ENCODE peak calls at places on chromosomes 13 and 19, in four cellular contexts. G, F, K and Z are unnamed samples.

GRCh38 chr13:100941377-100941776 is 266.8 kb upstream of the TMTC4 start:
- DNase-seq in G (no peak), F (no peak), K (no peak), Z (no peak)

GRCh38 chr13:75566658-75567057 is 17.1 kb downstream of the UCHL3 start:
- DNase-seq in G (no peak), F (no peak), K (no peak), Z (peak)

GRCh38 chr13:103130681-103131210 is 64.5 kb upstream of the SLC10A2 start:
- DNase-seq in G (no peak), F (no peak), K (no peak), Z (no peak)

GRCh38 chr13:24251525-24251924 is 57.9 kb upstream of the C1QTNF9 start:
- DNase-seq in G (no peak), F (no peak), K (no peak), Z (no peak)

GRCh38 chr19:55616395-55616875 is 7.9 kb downstream of the ZNF784 start:
- DNase-seq in G (no peak), F (no peak), K (no peak), Z (no peak)

GRCh38 chr19:58007285-58007684 is 4.7 kb upstream of the ZNF606 start:
- DNase-seq in G (no peak), F (no peak), K (no peak), Z (peak)

GRCh38 chr19:40249781-40250180 is 23.3 kb upstream of the CCNP start:
- DNase-seq in G (no peak), F (no peak), K (no peak), Z (no peak)

GRCh38 chr13:27423333-27423732 is 1.1 kb upstream of the GTF3A start:
- DNase-seq in G (no peak), F (no peak), K (no peak), Z (no peak)

GRCh38 chr19:28516415-28516872 is 696.5 kb downstream of the UQCRFS1 start:
- DNase-seq in G (no peak), F (no peak), K (no peak), Z (no peak)

GRCh38 chr19:45876411-45877197 is 9.3 kb downstream of the IRF2BP1 start:
- DNase-seq in G (peak), F (no peak), K (peak), Z (peak)

GRCh38 chr13:41017153-41017552 is 2.0 kb downstream of the ELF1 start:
- DNase-seq in G (no peak), F (no peak), K (no peak), Z (no peak)

GRCh38 chr19:30529876-30530275 is 157.7 kb downstream of the ZNF536 start:
- DNase-seq in G (no peak), F (no peak), K (no peak), Z (no peak)

GRCh38 chr19:15365264-15365663 is 14.3 kb downstream of the AKAP8 start:
- DNase-seq in G (no peak), F (no peak), K (no peak), Z (no peak)

GRCh38 chr13:38262211-38262610 is 87.4 kb upstream of the UFM1 start:
- DNase-seq in G (no peak), F (no peak), K (no peak), Z (peak)

GRCh38 chr13:21149568-21149967 is 26.8 kb downstream of the SKA3 start:
- DNase-seq in G (no peak), F (no peak), K (no peak), Z (no peak)

DNA sequence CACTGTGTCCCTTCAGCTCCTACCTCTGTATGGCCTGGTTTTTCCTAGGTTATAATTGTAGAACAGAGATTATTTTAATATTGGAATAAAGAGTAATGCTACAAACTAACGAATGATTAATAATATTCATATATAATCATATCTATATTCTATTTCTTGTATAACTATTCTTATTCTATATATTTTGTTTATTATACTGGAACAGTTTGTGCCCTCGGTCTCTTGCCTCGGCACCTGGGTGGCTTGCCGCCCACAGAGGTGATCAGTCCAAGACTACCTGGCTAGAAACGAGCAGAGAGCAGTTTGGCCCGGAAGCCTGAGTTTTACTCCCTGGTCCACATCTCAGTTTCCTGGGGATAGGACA is 3.9 kb upstream of the SLC27A1 start:
- DNase-seq in G (no peak), F (no peak), K (no peak), Z (no peak)
- TF ChIP-seq CTCF in G (no peak), F (no peak), K (no peak), Z (no peak)

DNA sequence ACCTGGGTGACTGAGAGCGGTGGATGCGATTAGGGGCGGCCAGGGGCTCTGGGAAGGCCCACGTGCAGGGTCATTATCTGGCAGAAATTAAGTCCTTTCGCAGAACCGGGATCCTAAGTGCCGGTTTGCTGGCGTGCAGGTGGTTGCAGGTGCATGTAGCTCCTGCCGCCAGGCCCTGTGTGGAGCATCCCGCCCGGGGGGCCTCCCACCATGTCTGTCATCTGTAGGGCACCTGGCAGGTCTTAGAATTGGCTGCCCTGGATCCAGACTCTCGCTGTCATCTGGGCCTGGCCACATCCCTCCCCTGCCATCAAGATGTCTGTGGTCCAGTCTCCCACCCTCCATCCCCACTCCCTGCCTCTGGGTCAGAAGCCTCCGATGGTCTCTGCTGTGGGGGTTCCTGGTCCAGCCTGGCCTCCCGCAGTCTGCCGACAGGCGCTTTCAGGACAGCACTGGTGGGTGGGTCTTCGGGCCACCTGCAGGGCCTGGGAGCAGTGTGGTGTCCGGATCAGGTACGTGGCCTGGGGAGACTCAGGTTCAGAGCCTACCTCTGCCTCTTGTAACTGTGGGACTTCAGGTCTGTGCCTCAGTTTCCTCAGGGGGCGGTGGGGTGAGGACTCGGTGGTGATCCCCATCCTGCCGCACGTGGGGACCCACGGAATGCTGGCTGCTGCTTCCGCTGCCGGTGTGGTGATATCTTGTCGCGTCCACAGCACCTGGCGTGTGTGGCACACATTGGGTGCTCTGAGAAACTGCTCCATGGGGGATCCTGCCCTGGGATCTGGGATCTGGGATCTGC is 5.4 kb downstream of the GNA11 start:
- DNase-seq in G (no peak), F (no peak), K (peak), Z (no peak)
- H3K4me3 ChIP-seq in G (peak), F (no peak), K (peak), Z (no peak)

DNA sequence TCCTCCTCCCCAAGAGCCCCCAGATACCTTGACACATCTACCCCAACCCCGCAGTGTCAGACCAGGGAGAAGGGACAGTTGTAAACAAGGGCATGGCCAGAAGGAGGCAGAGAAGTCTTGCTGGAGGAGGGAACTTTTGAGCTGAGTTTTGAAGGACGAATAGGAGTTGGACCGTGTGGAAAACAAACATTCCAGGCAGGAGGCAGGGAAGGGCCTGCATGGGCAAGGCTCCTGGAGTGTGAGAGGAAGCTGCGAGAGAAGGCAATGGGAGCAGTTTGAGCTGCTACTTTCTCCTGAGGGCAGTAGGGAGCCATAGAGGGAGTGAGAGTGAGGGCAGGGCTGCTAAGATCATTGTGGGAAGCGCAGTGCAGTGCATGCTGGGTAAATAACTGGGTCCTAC is 23.3 kb downstream of the IL12RB1 start:
- DNase-seq in G (no peak), F (no peak), K (no peak), Z (no peak)
- TF ChIP-seq CTCF in G (no peak), F (no peak), K (no peak), Z (peak)

DNA sequence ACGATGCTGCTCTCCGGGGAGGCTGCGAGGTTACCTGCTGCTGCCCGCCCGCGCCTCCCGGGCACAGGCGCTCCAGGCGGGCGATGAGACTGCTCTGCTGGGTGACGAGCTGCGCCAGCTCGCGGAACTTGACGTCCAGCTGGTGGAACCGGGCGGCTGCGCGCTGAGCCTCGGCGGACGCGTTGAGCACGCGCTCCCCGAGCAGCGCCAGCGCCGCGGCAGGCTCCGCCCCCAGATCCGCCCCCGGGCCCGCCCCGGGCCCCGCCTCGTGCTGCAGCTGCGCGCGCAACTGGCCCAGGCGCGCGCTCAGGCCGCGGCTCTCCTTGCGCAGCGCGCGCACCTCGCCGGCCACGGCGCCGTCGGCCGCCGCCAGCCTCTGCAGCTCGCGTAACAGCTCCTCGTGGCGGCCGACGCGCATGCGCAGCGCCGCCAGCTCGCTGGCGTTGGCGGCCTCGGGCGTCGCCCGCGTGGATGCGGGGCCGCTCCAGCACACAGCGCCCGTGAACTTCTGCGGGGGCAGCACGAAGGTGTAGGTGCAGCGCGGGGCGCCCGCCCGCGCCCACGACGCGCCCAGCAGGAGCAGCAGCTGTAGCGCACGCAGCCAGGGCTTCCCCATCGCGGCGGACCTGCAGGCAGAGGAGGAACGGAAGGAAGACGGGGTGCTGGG is 6.4 kb downstream of the ANGPTL6 start:
- DNase-seq in G (peak), F (peak), K (peak), Z (peak)
- H3K4me3 ChIP-seq in G (peak), F (peak), K (peak), Z (peak)